ENCODE peak calls at places on chromosome 22, in four cellular contexts. B, S, A and E are unnamed samples.
A peak's percentile ranks its signal among the peaks of the same experiment; 100 is the strongest.

GRCh38 chr22:22880645-22881044 is 7.0 kb upstream of the IGLL5 start:
- DNase-seq in A (no peak), B (peak; percentile 60), S (no peak), E (no peak)

GRCh38 chr22:35307892-35308291 is 8.2 kb downstream of the TOM1 start:
- DNase-seq in A (no peak), S (no peak), B (no peak), E (no peak)

GRCh38 chr22:23272834-23273233 is 92.5 kb downstream of the BCR start:
- DNase-seq in S (no peak), B (peak; percentile 62), A (no peak), E (no peak)

GRCh38 chr22:17753401-17753989 is 20.8 kb downstream of the BID start:
- DNase-seq in B (no peak), A (no peak), S (no peak), E (peak; percentile 55)

GRCh38 chr22:37609240-37610152 is 862 bp downstream of the GGA1 start:
- DNase-seq in B (peak; percentile 50), S (no peak), A (no peak), E (no peak)

GRCh38 chr22:39960791-39961746 is 872 bp downstream of the TMA7B start:
- DNase-seq in B (peak; percentile 75), A (no peak), S (peak; percentile 96), E (peak; percentile 98)

GRCh38 chr22:42873361-42873760 is 16.3 kb upstream of the ARFGAP3 start:
- DNase-seq in A (no peak), B (no peak), S (no peak), E (no peak)

GRCh38 chr22:40463017-40463631 is 92.7 kb downstream of the SGSM3 start:
- DNase-seq in B (no peak), A (no peak), S (peak; percentile 33), E (no peak)

GRCh38 chr22:41508770-41509170 is 35.5 kb downstream of the POLR3H start:
- DNase-seq in S (no peak), B (no peak), A (no peak), E (no peak)

GRCh38 chr22:24526191-24526590 is 28.7 kb downstream of the GUCD1 start:
- DNase-seq in A (no peak), S (no peak), B (no peak), E (peak; percentile 17)

GRCh38 chr22:24521791-24522245 is 26.7 kb downstream of the UPB1 start:
- DNase-seq in S (no peak), B (no peak), A (peak; percentile 82), E (peak; percentile 60)

GRCh38 chr22:24523873-24524272 is 28.7 kb downstream of the UPB1 start:
- DNase-seq in S (no peak), A (no peak), B (no peak), E (peak; percentile 59)

GRCh38 chr22:24529898-24530297 is 25.0 kb downstream of the GUCD1 start:
- DNase-seq in A (no peak), B (no peak), S (no peak), E (no peak)

GRCh38 chr22:24525416-24526037 is 29.4 kb downstream of the GUCD1 start:
- DNase-seq in A (peak; percentile 51), B (peak; percentile 80), S (peak; percentile 62), E (peak; percentile 65)
- TF ChIP-seq CHD1 in A (no peak), B (no peak), S (no peak), E (no peak)

GRCh38 chr22:27911329-27911728 is 7.7 kb downstream of the PITPNB start:
- DNase-seq in B (no peak), S (no peak), A (no peak), E (no peak)
- TF ChIP-seq CHD1 in B (no peak), S (no peak), A (no peak), E (no peak)

DNA sequence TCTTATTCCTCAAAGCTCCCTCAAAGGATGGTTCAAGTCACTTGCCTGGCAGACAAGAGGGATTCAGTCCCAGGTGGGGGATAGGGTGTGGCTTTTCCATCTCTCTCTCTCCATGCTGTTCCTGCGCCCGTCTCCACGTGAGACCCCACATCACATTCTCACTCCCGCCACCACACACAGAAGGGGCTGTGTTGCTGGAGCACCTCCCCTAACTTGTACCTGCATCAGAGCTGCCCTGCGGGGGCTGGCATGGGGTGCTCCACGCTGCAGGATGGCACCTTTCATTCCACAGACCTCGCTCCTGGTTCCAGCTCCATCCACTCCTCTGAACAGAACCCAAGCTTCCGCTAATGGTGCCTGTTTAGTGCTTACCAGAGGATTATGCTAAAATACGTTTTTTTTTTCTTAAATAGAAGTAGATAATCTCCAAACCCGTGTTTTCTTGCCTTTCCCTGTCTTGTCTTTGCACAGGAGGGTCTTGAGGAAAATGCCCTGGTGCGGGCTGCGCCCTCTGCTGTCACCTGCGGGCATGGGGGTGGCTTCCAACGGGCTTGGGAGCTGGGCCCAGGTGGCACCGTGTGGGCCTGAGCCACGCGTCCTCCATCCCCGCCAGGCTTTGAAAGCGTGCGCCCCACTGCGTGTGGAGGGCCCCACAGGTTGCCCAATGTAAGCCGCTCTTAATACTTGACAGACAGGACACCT is 985.6 kb downstream of the BRD1 start:
- DNase-seq in B (no peak), A (no peak), S (no peak), E (no peak)
- TF ChIP-seq CHD1 in B (no peak), A (no peak), S (no peak), E (no peak)

DNA sequence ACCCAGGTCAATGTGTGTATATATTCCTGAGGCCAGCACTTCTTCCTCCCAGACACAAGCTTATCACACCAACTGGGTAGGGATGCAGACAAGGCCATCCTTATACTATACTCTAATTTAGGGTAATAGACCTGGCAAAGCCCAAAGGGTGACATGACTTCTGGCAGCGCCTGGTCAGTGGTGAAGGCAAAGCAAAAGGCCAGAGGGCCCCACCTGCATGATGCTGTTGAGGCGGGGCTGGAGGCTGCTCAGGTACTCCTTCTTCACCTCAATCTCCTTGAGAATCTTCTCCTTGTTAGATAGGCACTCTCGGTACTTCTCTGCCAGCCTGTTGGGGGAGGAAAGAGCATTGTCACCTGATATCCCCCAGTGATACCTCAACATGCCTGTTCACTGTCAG is 17.1 kb downstream of the THOC5 start:
- DNase-seq in B (no peak), A (no peak), S (no peak), E (no peak)
- TF ChIP-seq CHD1 in B (no peak), A (no peak), S (no peak), E (no peak)

GRCh38 chr22:25847451-25847850 is 105.5 kb downstream of the MYO18B start:
- DNase-seq in B (no peak), S (no peak), A (no peak), E (no peak)

GRCh38 chr22:25848954-25849353 is 107.0 kb downstream of the MYO18B start:
- DNase-seq in S (no peak), A (no peak), B (no peak), E (no peak)

GRCh38 chr22:25844601-25845000 is 102.6 kb downstream of the MYO18B start:
- DNase-seq in B (no peak), S (no peak), A (no peak), E (no peak)

GRCh38 chr22:25843660-25844275 is 101.8 kb downstream of the MYO18B start:
- DNase-seq in B (no peak), S (no peak), A (no peak), E (no peak)

GRCh38 chr22:25845985-25846745 is 104.2 kb downstream of the MYO18B start:
- DNase-seq in A (no peak), B (no peak), S (no peak), E (no peak)
- TF ChIP-seq CHD1 in A (no peak), B (no peak), S (no peak), E (no peak)